ENCODE peak calls at places on chromosomes 11 and 22, in nine cellular contexts. N is fibroblast of lung, I is IMR-90, D is HCT116, M is tibial artery, J is brain microvascular endothelial cell, U is psoas muscle, V is H1, P is spleen. W is an unnamed sample.

GRCh38 chr22:46835693-46836092 is 73.2 kb downstream of the TBC1D22A start:
- DNase-seq in J (no peak), N (no peak), D (no peak), M (no peak), V (no peak), P (no peak), U (no peak), I (no peak), W (no peak)

GRCh38 chr22:19691721-19692341 is 22.5 kb upstream of the SEPTIN5 start:
- DNase-seq in M (no peak), P (peak; percentile 56), J (peak; percentile 44), U (no peak), N (peak; percentile 74), V (no peak), I (peak; percentile 61), D (peak; percentile 40), W (no peak)

GRCh38 chr11:63920126-63920869 is 3.3 kb upstream of the RCOR2 start:
- DNase-seq in P (no peak), D (no peak), J (no peak), I (no peak), N (no peak), V (no peak), U (peak; percentile 76), M (peak; percentile 94), W (no peak)

GRCh38 chr11:72935705-72936104 is 121.5 kb downstream of the ATG16L2 start:
- DNase-seq in P (no peak), N (no peak), J (no peak), D (no peak), U (no peak), I (no peak), M (no peak), V (no peak), W (no peak)

GRCh38 chr11:76148941-76149613 is 57.2 kb downstream of the WNT11 start:
- DNase-seq in U (no peak), N (no peak), M (no peak), D (no peak), V (no peak), J (no peak), P (no peak), I (no peak), W (no peak)

GRCh38 chr11:125300791-125301218 is 136.3 kb downstream of the PKNOX2 start:
- DNase-seq in M (no peak), N (peak; percentile 93), V (no peak), U (no peak), P (no peak), I (peak; percentile 79), D (no peak), J (peak; percentile 71), W (no peak)

GRCh38 chr11:118437046-118437735 is 899 bp downstream of the KMT2A start:
- DNase-seq in P (peak; percentile 85), U (peak; percentile 36), N (peak; percentile 46), M (peak; percentile 78), D (no peak), J (no peak), I (peak; percentile 35), V (no peak), W (peak; percentile 87)

GRCh38 chr11:47359586-47359985 is 7.1 kb upstream of the MYBPC3 start:
- DNase-seq in M (no peak), I (no peak), N (no peak), V (no peak), U (no peak), D (no peak), P (peak; percentile 85), J (no peak), W (no peak)

GRCh38 chr11:62573006-62573591 is 592 bp downstream of the EEF1G start:
- DNase-seq in N (no peak), M (peak; percentile 68), D (no peak), U (no peak), V (no peak), P (no peak), J (no peak), I (no peak), W (no peak)

GRCh38 chr11:68012843-68013610 is 2.9 kb downstream of the ALDH3B1 start:
- DNase-seq in I (peak; percentile 95), N (peak; percentile 98), U (no peak), M (peak; percentile 88), J (peak; percentile 94), V (no peak), P (no peak), D (peak; percentile 80), W (no peak)

GRCh38 chr22:50562523-50563409 is at the start of gene SYCE3:
- DNase-seq in D (peak; percentile 89), U (peak; percentile 95), M (peak; percentile 97), I (peak; percentile 78), J (peak; percentile 84), P (peak; percentile 99), N (peak; percentile 72), V (peak; percentile 88), W (no peak)

GRCh38 chr11:19879309-19880087 is 166.9 kb downstream of the NAV2 start:
- DNase-seq in I (no peak), V (no peak), M (no peak), J (no peak), P (no peak), D (no peak), U (no peak), N (no peak), W (no peak)

GRCh38 chr22:45200862-45201511 is 37.3 kb downstream of the NUP50 start:
- DNase-seq in U (no peak), M (no peak), J (peak; percentile 93), V (no peak), I (peak; percentile 98), P (peak; percentile 41), D (no peak), N (peak; percentile 93), W (peak; percentile 93)

GRCh38 chr11:9719949-9720646 is 56.2 kb downstream of the SWAP70 start:
- DNase-seq in U (no peak), V (no peak), I (no peak), J (no peak), N (no peak), M (no peak), D (no peak), P (no peak), W (no peak)

DNA sequence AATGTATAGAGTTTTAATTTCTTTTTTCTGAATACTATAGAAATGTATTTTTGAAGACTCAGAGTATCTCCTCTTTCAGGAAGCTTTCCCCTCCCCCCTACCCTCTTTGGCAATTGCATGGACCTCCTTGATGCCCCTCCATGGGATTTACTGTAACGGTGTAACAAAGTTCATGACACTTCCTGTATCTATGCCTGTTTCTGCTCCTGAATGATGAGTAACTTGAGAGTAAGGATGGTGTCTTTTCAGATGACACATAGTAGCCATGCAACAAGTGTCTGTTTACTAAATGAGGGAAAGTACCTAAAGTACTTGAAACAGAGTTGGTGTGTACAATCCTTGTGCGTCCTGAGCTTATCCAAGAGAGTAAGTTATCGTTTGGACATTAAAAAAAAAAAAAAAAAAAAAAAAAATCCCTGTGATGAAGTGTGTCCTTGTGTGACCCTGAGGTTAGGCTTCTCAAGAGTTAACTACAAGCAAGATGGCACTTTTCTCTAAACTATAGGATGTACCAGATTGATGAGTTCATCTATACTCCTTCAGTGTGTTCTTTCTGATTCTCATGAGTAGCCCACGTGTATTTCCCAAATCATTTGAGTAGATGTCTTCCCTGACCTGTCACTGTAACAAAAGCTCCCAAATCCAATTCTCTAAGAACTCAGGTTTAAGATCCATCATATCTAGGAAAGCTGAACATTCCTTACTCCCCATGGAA is 7.4 kb downstream of the ETS1 start:
- DNase-seq in U (no peak), M (no peak), I (peak; percentile 79), P (no peak), V (no peak), J (peak; percentile 11), D (no peak), N (no peak), W (no peak)
- H3K27ac ChIP-seq in U (no peak overlapping the region), M (no peak overlapping the region), I (no peak overlapping the region), P (peak overlapping the region; percentile 57), V (no peak overlapping the region), J (no peak overlapping the region), D (no peak overlapping the region), N (no peak overlapping the region), W (no peak overlapping the region)

DNA sequence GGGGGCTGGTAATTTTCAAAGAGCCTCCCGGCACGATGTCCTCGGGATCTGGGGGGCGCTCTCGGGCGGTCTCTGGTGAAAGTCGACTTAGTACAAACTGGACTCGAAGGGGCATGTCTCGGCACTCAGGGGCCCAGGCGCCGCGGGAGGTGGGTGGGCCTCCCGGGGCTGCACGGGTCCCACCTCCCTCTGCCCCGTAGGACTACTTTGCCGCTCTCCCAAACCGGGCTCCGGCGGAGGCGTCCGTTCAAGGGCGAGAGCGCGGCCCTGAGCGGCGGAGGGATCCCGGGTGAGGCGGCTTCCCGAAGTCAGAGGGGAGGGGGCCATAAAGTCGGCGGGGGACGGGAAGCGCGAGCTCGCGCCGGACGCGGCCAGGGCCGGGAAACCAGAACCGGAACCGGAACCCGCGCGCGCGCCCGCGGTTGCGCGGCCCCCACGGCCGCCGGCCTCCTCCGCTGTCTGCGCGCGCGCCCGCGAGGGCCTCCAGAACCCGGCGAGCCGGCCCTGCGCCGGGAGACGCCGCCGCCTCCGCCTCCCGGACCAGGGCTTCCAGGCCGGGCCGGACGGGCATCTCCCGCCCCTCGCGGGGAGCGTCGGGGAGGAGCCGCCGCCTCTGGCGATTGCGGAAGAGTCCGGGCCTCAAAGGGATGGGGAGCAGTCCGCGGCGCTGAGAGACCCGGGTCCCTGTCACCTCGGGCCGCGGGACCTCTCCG is at the start of gene ARHGEF12:
- DNase-seq in P (peak; percentile 96), U (peak; percentile 98), V (peak; percentile 82), D (peak; percentile 93), N (peak; percentile 99), I (peak; percentile 97), J (peak; percentile 93), M (peak; percentile 97), W (no peak)
- TF ChIP-seq CTCF in P (no peak), U (peak; percentile 18), V (no peak), D (peak; percentile 49), N (peak; percentile 29), I (peak; percentile 31), J (peak; percentile 55), M (peak; percentile 7), W (peak; percentile 6)

GRCh38 chr11:26330255-26330654 is 1.7 kb upstream of the ANO3 start:
- DNase-seq in U (no peak), N (no peak), M (no peak), P (no peak), D (no peak), J (no peak), V (no peak), I (no peak), W (no peak)

GRCh38 chr11:26332572-26332915 is 614 bp downstream of the ANO3 start:
- DNase-seq in N (peak; percentile 10), V (no peak), I (no peak), P (no peak), M (no peak), U (no peak), D (no peak), J (no peak), W (no peak)

GRCh38 chr11:26335903-26336302 is 4.0 kb downstream of the ANO3 start:
- DNase-seq in N (no peak), V (no peak), U (no peak), D (no peak), I (no peak), M (no peak), P (no peak), J (peak; percentile 28), W (no peak)

GRCh38 chr11:26333906-26334305 is 2.0 kb downstream of the ANO3 start:
- DNase-seq in D (no peak), I (no peak), U (no peak), V (no peak), N (no peak), M (no peak), P (no peak), J (peak; percentile 46), W (no peak)

GRCh38 chr11:26331911-26332571 is at the start of gene ANO3:
- DNase-seq in V (peak; percentile 88), D (no peak), M (peak; percentile 66), P (no peak), J (peak; percentile 79), N (peak; percentile 84), I (peak; percentile 73), U (peak; percentile 44), W (no peak)
- H3K4me3 ChIP-seq in V (peak within 1 kb of the TSS; percentile 36), D (no peak within 1 kb of the TSS), M (peak within 1 kb of the TSS; percentile 26), P (no peak within 1 kb of the TSS), J (peak within 1 kb of the TSS; percentile 45), N (peak within 1 kb of the TSS; percentile 67), I (no peak within 1 kb of the TSS), U (peak within 1 kb of the TSS; percentile 25), W (no peak within 1 kb of the TSS)

GRCh38 chr11:77990981-77991380 is 3.5 kb downstream of the INTS4 start:
- DNase-seq in M (no peak), V (no peak), N (no peak), D (no peak), J (no peak), P (no peak), I (no peak), U (no peak), W (no peak)
- H3K27ac ChIP-seq in M (no peak overlapping the region), V (no peak overlapping the region), N (no peak overlapping the region), D (no peak overlapping the region), J (no peak overlapping the region), P (no peak overlapping the region), I (no peak overlapping the region), U (no peak overlapping the region), W (no peak overlapping the region)